ENCODE peak calls at places on chromosomes 5 and 9, in nine cellular contexts. S is HFFc6; H is nephron progenitor cell; V is H54; Y is activated CD4-positive, alpha-beta T cell treated with anti-CD3 and anti-CD28 coated beads, Interleukin-2, amount 50 U/mL, for 48 hours; X is ELR; B is NCI-H2029 treated with DMSO at 0.1 percent for 48 hours; T is brain microvascular endothelial cell; O is GOT3. K is an unnamed sample.

GRCh38 chr9:3857673-3858072 is 331.9 kb upstream of the RFX3 start:
- DNase-seq in S (peak; percentile 68), H (no peak), V (no peak), Y (no peak), X (peak; percentile 89), B (no peak), T (no peak), O (no peak), K (no peak)

GRCh38 chr5:159010611-159011497 is 88.9 kb downstream of the EBF1 start:
- DNase-seq in S (no peak), H (peak; percentile 23), V (no peak), Y (no peak), X (no peak), B (no peak), T (peak; percentile 64), O (no peak), K (no peak)

GRCh38 chr5:172719211-172719610 is 51.8 kb downstream of the DUSP1 start:
- DNase-seq in S (no peak), H (no peak), V (no peak), Y (no peak), X (no peak), B (no peak), T (no peak), O (no peak), K (no peak)

GRCh38 chr5:154753792-154754191 is 1.4 kb upstream of the LARP1 start:
- DNase-seq in S (peak; percentile 92), H (no peak), V (no peak), Y (peak; percentile 10), X (peak; percentile 69), B (no peak), T (peak; percentile 86), O (peak; percentile 35), K (no peak)

GRCh38 chr9:116870566-116870965 is 183.5 kb downstream of the TRIM32 start:
- DNase-seq in S (no peak), H (no peak), V (no peak), Y (no peak), X (peak; percentile 14), B (no peak), T (no peak), O (no peak), K (no peak)

GRCh38 chr5:113520899-113521298 is 7.4 kb downstream of the YTHDC2 start:
- DNase-seq in S (no peak), H (no peak), V (no peak), Y (no peak), X (no peak), B (no peak), T (no peak), O (no peak), K (no peak)

GRCh38 chr9:98563212-98563907 is 145.4 kb downstream of the GABBR2 start:
- DNase-seq in S (no peak), H (no peak), V (no peak), Y (no peak), X (no peak), B (no peak), T (no peak), O (no peak), K (no peak)

GRCh38 chr5:105953616-105954015 is 1717.1 kb downstream of the EFNA5 start:
- DNase-seq in S (no peak), H (no peak), V (no peak), Y (no peak), X (no peak), B (peak; percentile 29), T (no peak), O (no peak), K (no peak)

GRCh38 chr9:76927540-76928240 is 21.8 kb upstream of the PRUNE2 start:
- DNase-seq in S (no peak), H (no peak), V (no peak), Y (no peak), X (peak; percentile 61), B (no peak), T (no peak), O (no peak), K (no peak)

GRCh38 chr9:2418619-2419018 is 203.0 kb upstream of the VLDLR start:
- DNase-seq in S (no peak), H (no peak), V (no peak), Y (no peak), X (no peak), B (no peak), T (peak; percentile 39), O (no peak), K (no peak)